ENCODE peak calls at places on chromosome 14, in eight cellular contexts. X, D, K, S, V, I, Z and U are unnamed samples.

GRCh38 chr14:91947196-91948184 is at the start of gene FBLN5:
- DNase-seq in X (peak; percentile 40), D (peak; percentile 37), K (no peak), S (peak; percentile 24), V (peak; percentile 74), I (peak; percentile 81), Z (peak; percentile 66), U (peak; percentile 29)

GRCh38 chr14:24064856-24065255 is 6.5 kb upstream of the CPNE6 start:
- DNase-seq in X (no peak), D (no peak), K (no peak), S (no peak), V (no peak), I (no peak), Z (no peak), U (no peak)

GRCh38 chr14:36513451-36514277 is 6.4 kb downstream of the NKX2-1 start:
- DNase-seq in X (no peak), D (no peak), K (no peak), S (no peak), V (no peak), I (peak; percentile 83), Z (peak; percentile 89), U (peak; percentile 54)

GRCh38 chr14:26765768-26766550 is 168.1 kb upstream of the NOVA1 start:
- DNase-seq in X (no peak), D (no peak), K (no peak), S (no peak), V (peak; percentile 41), I (peak; percentile 41), Z (no peak), U (no peak)

GRCh38 chr14:20347747-20348146 is 4.3 kb downstream of the PARP2 start:
- DNase-seq in X (no peak), D (no peak), K (no peak), S (no peak), V (no peak), I (no peak), Z (no peak), U (no peak)

GRCh38 chr14:73861060-73861459 is 9.4 kb downstream of the PTGR2 start:
- DNase-seq in X (no peak), D (no peak), K (no peak), S (no peak), V (no peak), I (no peak), Z (no peak), U (no peak)

GRCh38 chr14:92507174-92507768 is 6.3 kb upstream of the RIN3 start:
- DNase-seq in X (no peak), D (no peak), K (no peak), S (no peak), V (no peak), I (peak; percentile 65), Z (no peak), U (no peak)

GRCh38 chr14:100530270-100531072 is 56.7 kb downstream of the BEGAIN start:
- DNase-seq in X (no peak), D (no peak), K (no peak), S (no peak), V (peak; percentile 4), I (peak; percentile 28), Z (no peak), U (no peak)

GRCh38 chr14:49879683-49880204 is 13.1 kb upstream of the ARF6 start:
- DNase-seq in X (peak; percentile 48), D (peak; percentile 70), K (no peak), S (no peak), V (no peak), I (no peak), Z (peak; percentile 87), U (peak; percentile 45)

GRCh38 chr14:68247281-68247680 is 427.7 kb downstream of the RAD51B start:
- DNase-seq in X (no peak), D (no peak), K (no peak), S (no peak), V (no peak), I (no peak), Z (no peak), U (no peak)

GRCh38 chr14:68249534-68250517 is 430.2 kb downstream of the RAD51B start:
- DNase-seq in X (no peak), D (no peak), K (no peak), S (no peak), V (no peak), I (no peak), Z (no peak), U (no peak)

GRCh38 chr14:68247867-68248266 is 428.3 kb downstream of the RAD51B start:
- DNase-seq in X (no peak), D (no peak), K (no peak), S (no peak), V (no peak), I (no peak), Z (no peak), U (no peak)

GRCh38 chr14:68246074-68246980 is 426.7 kb downstream of the RAD51B start:
- DNase-seq in X (no peak), D (no peak), K (no peak), S (no peak), V (no peak), I (no peak), Z (no peak), U (no peak)

GRCh38 chr14:68248481-68249255 is 429.1 kb downstream of the RAD51B start:
- DNase-seq in X (no peak), D (peak; percentile 52), K (no peak), S (no peak), V (no peak), I (no peak), Z (no peak), U (peak; percentile 20)
- TF ChIP-seq CTCF in X (peak; percentile 68), D (peak; percentile 14), K (peak; percentile 72), S (peak; percentile 69), V (peak; percentile 71), I (peak; percentile 28), Z (peak; percentile 77), U (peak; percentile 61)

DNA sequence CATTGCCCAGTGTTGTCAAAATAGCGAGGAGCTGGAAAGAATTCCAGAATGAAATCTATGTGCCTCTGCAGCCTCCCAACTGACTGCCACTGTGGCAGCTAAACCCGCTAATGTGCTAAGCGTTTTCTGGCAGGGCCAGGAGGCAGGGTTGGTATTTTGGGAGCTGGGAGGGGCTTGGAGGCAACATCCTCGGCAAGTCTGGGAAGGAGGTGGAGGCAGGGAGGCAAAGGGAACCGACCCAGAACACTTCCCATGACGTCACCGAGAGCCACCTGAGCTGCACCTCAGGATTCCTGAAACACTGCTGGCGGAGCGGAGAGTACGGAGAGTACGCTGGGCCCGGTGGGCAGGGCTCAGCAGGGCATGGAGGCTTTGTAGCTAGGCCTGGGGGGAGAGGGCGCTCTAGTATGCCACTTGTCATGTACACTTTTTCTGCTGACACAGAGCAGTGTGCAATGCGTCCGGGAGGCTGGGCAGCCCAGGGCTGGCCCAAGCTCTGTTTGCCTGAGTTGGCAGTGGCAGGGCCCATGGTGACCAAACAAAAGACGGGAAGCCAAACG is 81.5 kb downstream of the DPF3 start:
- DNase-seq in X (no peak), D (no peak), K (peak; percentile 75), S (no peak), V (peak; percentile 82), I (peak; percentile 29), Z (peak; percentile 61), U (no peak)
- TF ChIP-seq CTCF in X (no peak), D (no peak), K (no peak), S (no peak), V (no peak), I (no peak), Z (no peak), U (no peak)

GRCh38 chr14:104096751-104097700 is 11.5 kb downstream of the ASPG start:
- DNase-seq in X (peak; percentile 46), D (no peak), K (no peak), S (no peak), V (no peak), I (no peak), Z (peak; percentile 59), U (peak; percentile 18)
- TF ChIP-seq CTCF in X (no peak), D (no peak), K (no peak), S (peak; percentile 33), V (no peak), I (no peak), Z (peak; percentile 58), U (no peak)

GRCh38 chr14:21924479-21924878 is 250.9 kb upstream of the OR4E1 start:
- DNase-seq in X (no peak), D (no peak), K (no peak), S (no peak), V (no peak), I (no peak), Z (peak; percentile 46), U (no peak)
- TF ChIP-seq CTCF in X (no peak), D (no peak), K (no peak), S (no peak), V (no peak), I (no peak), Z (no peak), U (no peak)

DNA sequence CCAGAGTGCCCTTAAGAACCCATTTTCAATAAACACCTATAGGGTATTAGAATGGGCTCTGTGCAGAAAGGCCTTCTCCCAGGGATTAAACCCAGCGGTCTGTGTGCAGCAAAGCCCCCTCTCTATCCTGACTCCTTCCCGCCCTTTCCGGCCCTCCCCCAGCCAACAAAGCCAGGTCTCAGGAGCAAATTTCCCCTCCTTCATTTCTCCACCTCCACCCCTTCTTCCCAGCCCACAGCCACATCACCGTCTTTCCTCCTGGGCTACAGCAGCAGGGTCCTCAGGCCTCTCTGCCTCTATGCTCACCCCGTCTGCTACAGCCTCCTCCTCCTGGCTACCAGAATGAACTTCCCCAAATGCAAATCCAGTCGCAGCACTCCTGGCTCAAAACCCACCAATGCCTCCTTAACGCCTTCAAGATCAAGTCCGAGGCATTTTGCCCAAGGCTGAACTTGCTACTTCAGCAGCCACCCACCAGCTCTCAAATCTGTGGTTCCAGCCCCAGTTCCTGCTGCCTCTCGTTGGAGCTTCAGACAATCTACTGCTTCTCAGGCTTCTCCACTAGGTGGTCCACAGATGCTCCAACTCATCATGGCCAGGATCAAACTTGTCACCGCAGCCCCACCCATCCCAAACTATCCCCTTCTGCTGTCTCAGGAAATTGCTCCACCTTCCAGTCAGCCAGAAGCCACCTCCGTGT is 134.8 kb downstream of the BCL11B start:
- DNase-seq in X (no peak), D (no peak), K (peak; percentile 41), S (no peak), V (no peak), I (peak; percentile 15), Z (peak; percentile 23), U (no peak)
- TF ChIP-seq CTCF in X (no peak), D (no peak), K (no peak), S (no peak), V (no peak), I (no peak), Z (no peak), U (no peak)